ENCODE peak calls at places on chromosomes 11 and 22, in ten cellular contexts. X is body of pancreas; T is fibroblast of gingiva; U is uterus; A is amygdala; N is heart right ventricle; Z is MV-4-11; M is NCI-H2081; K is activated naive CD4-positive, alpha-beta T cell; B is NCI-H1694. P is an unnamed sample.

GRCh38 chr11:1566381-1567051 is 5.6 kb downstream of the DUSP8 start:
- DNase-seq in X (no peak), T (no peak), U (no peak), A (no peak), N (no peak), Z (no peak), M (no peak), K (no peak), B (no peak), P (no peak)

GRCh38 chr11:99316761-99317475 is 296.2 kb downstream of the CNTN5 start:
- DNase-seq in X (no peak), T (no peak), U (no peak), A (no peak), N (peak; percentile 11), Z (no peak), M (peak; percentile 78), K (no peak), B (peak; percentile 8), P (peak; percentile 37)

GRCh38 chr11:134866215-134866614 is 454.2 kb upstream of the B3GAT1 start:
- DNase-seq in X (no peak), T (no peak), U (no peak), A (no peak), N (no peak), Z (no peak), M (no peak), K (no peak), B (no peak), P (no peak)

GRCh38 chr11:118806400-118806799 is 15.4 kb upstream of the DDX6 start:
- DNase-seq in X (no peak), T (no peak), U (no peak), A (no peak), N (no peak), Z (no peak), M (no peak), K (no peak), B (no peak), P (no peak)

GRCh38 chr11:61534901-61535839 is 26.6 kb downstream of the LRRC10B start:
- DNase-seq in X (no peak), T (no peak), U (no peak), A (no peak), N (no peak), Z (no peak), M (no peak), K (no peak), B (no peak), P (no peak)

GRCh38 chr11:69636512-69636866 is 4.5 kb upstream of the CCND1 start:
- DNase-seq in X (peak; percentile 62), T (peak; percentile 89), U (no peak), A (peak; percentile 44), N (peak; percentile 88), Z (no peak), M (no peak), K (no peak), B (no peak), P (no peak)

GRCh38 chr11:78841451-78842060 is 266.9 kb upstream of the NARS2 start:
- DNase-seq in X (no peak), T (no peak), U (no peak), A (no peak), N (no peak), Z (no peak), M (no peak), K (no peak), B (no peak), P (no peak)

GRCh38 chr11:60919956-60920355 is 4.3 kb upstream of the TMEM132A start:
- DNase-seq in X (no peak), T (no peak), U (no peak), A (no peak), N (no peak), Z (no peak), M (no peak), K (no peak), B (no peak), P (no peak)

GRCh38 chr11:72441647-72442267 is 7.4 kb upstream of the CLPB start:
- DNase-seq in X (no peak), T (no peak), U (no peak), A (no peak), N (peak; percentile 53), Z (peak; percentile 58), M (no peak), K (no peak), B (no peak), P (no peak)

GRCh38 chr22:46563381-46564083 is 26.1 kb upstream of the CELSR1 start:
- DNase-seq in X (peak; percentile 84), T (peak; percentile 26), U (no peak), A (no peak), N (peak; percentile 83), Z (peak; percentile 77), M (peak; percentile 65), K (peak; percentile 36), B (peak; percentile 85), P (peak; percentile 2)

GRCh38 chr22:24090581-24090980 is 79.5 kb downstream of the CABIN1 start:
- DNase-seq in X (no peak), T (no peak), U (no peak), A (no peak), N (no peak), Z (no peak), M (no peak), K (no peak), B (no peak), P (no peak)

GRCh38 chr11:70108250-70108649 is 30.1 kb downstream of the ANO1 start:
- DNase-seq in X (no peak), T (peak; percentile 8), U (peak; percentile 92), A (no peak), N (no peak), Z (no peak), M (no peak), K (no peak), B (no peak), P (no peak)

GRCh38 chr11:47532597-47533213 is 20.2 kb downstream of the CELF1 start:
- DNase-seq in X (no peak), T (no peak), U (no peak), A (no peak), N (no peak), Z (no peak), M (peak; percentile 21), K (no peak), B (no peak), P (no peak)

GRCh38 chr11:129960216-129961214 is 42.1 kb downstream of the PRDM10 start:
- DNase-seq in X (no peak), T (peak; percentile 74), U (no peak), A (no peak), N (no peak), Z (peak; percentile 43), M (no peak), K (no peak), B (no peak), P (no peak)

GRCh38 chr11:100545970-100546369 is 141.1 kb upstream of the ARHGAP42 start:
- DNase-seq in X (no peak), T (no peak), U (no peak), A (no peak), N (no peak), Z (no peak), M (no peak), K (no peak), B (no peak), P (no peak)

GRCh38 chr11:77200869-77201268 is 72.8 kb downstream of the MYO7A start:
- DNase-seq in X (no peak), T (no peak), U (no peak), A (no peak), N (no peak), Z (no peak), M (no peak), K (no peak), B (no peak), P (no peak)

GRCh38 chr11:452916-453527 is 2.9 kb downstream of the PTDSS2 start:
- DNase-seq in X (no peak), T (no peak), U (no peak), A (no peak), N (no peak), Z (no peak), M (no peak), K (no peak), B (no peak), P (no peak)

GRCh38 chr11:17351510-17352176 is at the start of gene NCR3LG1:
- DNase-seq in X (peak; percentile 46), T (peak; percentile 59), U (peak; percentile 69), A (peak; percentile 33), N (peak; percentile 33), Z (peak; percentile 78), M (peak; percentile 31), K (peak; percentile 16), B (no peak), P (peak; percentile 57)

GRCh38 chr11:63839508-63840355 is 822 bp downstream of the MARK2 start:
- DNase-seq in X (peak; percentile 56), T (no peak), U (peak; percentile 42), A (no peak), N (peak; percentile 30), Z (peak; percentile 70), M (peak; percentile 7), K (no peak), B (no peak), P (no peak)

P was measured in NCI-H748 treated with DMSO at 0.1 percent for 48 hours.